ENCODE peak calls at places on chromosomes 11 and 22, in nine cellular contexts. One of them, this sample, is unnamed.
A peak's percentile ranks its signal among the peaks of the same experiment; 100 is the strongest.

GRCh38 chr22:35154937-35155387 is 89.0 kb downstream of the ISX start:
- DNase-seq in amniotic stem cell: peak; percentile 35
- DNase-seq in stimulated activated CD8-positive, alpha-beta memory T cell treated with anti-CD3 and anti-CD28 coated beads, Interleukin-15, amount 100 ng/mL, for 1 hour: no peak
- DNase-seq in kidney: no peak
- DNase-seq in activated naive CD8-positive, alpha-beta T cell treated with anti-CD3 and anti-CD28 coated beads for 36 hours: peak; percentile 14
- DNase-seq in progenitor cell of endocrine pancreas: peak; percentile 57
- DNase-seq in brain microvascular endothelial cell: peak; percentile 49
- DNase-seq in HCT116: peak; percentile 57
- DNase-seq in HTR-8/SVneo: peak; percentile 48
- DNase-seq in this sample: peak; percentile 7

GRCh38 chr11:69903206-69903605 is 84.0 kb upstream of the FGF3 start:
- DNase-seq in amniotic stem cell: no peak
- DNase-seq in stimulated activated CD8-positive, alpha-beta memory T cell treated with anti-CD3 and anti-CD28 coated beads, Interleukin-15, amount 100 ng/mL, for 1 hour: no peak
- DNase-seq in HCT116: no peak
- DNase-seq in kidney: peak; percentile 37
- DNase-seq in HTR-8/SVneo: no peak
- DNase-seq in activated naive CD8-positive, alpha-beta T cell treated with anti-CD3 and anti-CD28 coated beads for 36 hours: no peak
- DNase-seq in progenitor cell of endocrine pancreas: no peak
- DNase-seq in brain microvascular endothelial cell: no peak
- DNase-seq in this sample: no peak

GRCh38 chr11:85698195-85698594 is 12.2 kb upstream of the CCDC89 start:
- DNase-seq in kidney: no peak
- DNase-seq in brain microvascular endothelial cell: no peak
- DNase-seq in activated naive CD8-positive, alpha-beta T cell treated with anti-CD3 and anti-CD28 coated beads for 36 hours: no peak
- DNase-seq in progenitor cell of endocrine pancreas: no peak
- DNase-seq in amniotic stem cell: no peak
- DNase-seq in stimulated activated CD8-positive, alpha-beta memory T cell treated with anti-CD3 and anti-CD28 coated beads, Interleukin-15, amount 100 ng/mL, for 1 hour: no peak
- DNase-seq in HTR-8/SVneo: no peak
- DNase-seq in HCT116: no peak
- DNase-seq in this sample: no peak

GRCh38 chr11:69654660-69655478 is 13.9 kb downstream of the CCND1 start:
- DNase-seq in brain microvascular endothelial cell: no peak
- DNase-seq in stimulated activated CD8-positive, alpha-beta memory T cell treated with anti-CD3 and anti-CD28 coated beads, Interleukin-15, amount 100 ng/mL, for 1 hour: no peak
- DNase-seq in activated naive CD8-positive, alpha-beta T cell treated with anti-CD3 and anti-CD28 coated beads for 36 hours: no peak
- DNase-seq in amniotic stem cell: no peak
- DNase-seq in progenitor cell of endocrine pancreas: no peak
- DNase-seq in HCT116: no peak
- DNase-seq in kidney: peak; percentile 75
- DNase-seq in HTR-8/SVneo: no peak
- DNase-seq in this sample: no peak

GRCh38 chr11:35641206-35641885 is 21.2 kb upstream of the TRIM44 start:
- DNase-seq in brain microvascular endothelial cell: no peak
- DNase-seq in activated naive CD8-positive, alpha-beta T cell treated with anti-CD3 and anti-CD28 coated beads for 36 hours: no peak
- DNase-seq in kidney: no peak
- DNase-seq in HTR-8/SVneo: no peak
- DNase-seq in stimulated activated CD8-positive, alpha-beta memory T cell treated with anti-CD3 and anti-CD28 coated beads, Interleukin-15, amount 100 ng/mL, for 1 hour: no peak
- DNase-seq in amniotic stem cell: no peak
- DNase-seq in HCT116: no peak
- DNase-seq in progenitor cell of endocrine pancreas: no peak
- DNase-seq in this sample: peak; percentile 55

GRCh38 chr22:33635766-33636165 is 284.5 kb downstream of the LARGE1 start:
- DNase-seq in kidney: no peak
- DNase-seq in HCT116: no peak
- DNase-seq in stimulated activated CD8-positive, alpha-beta memory T cell treated with anti-CD3 and anti-CD28 coated beads, Interleukin-15, amount 100 ng/mL, for 1 hour: no peak
- DNase-seq in progenitor cell of endocrine pancreas: no peak
- DNase-seq in HTR-8/SVneo: no peak
- DNase-seq in brain microvascular endothelial cell: no peak
- DNase-seq in amniotic stem cell: no peak
- DNase-seq in activated naive CD8-positive, alpha-beta T cell treated with anti-CD3 and anti-CD28 coated beads for 36 hours: no peak
- DNase-seq in this sample: no peak

GRCh38 chr22:28978158-28978557 is 83.5 kb downstream of the C22orf31 start:
- DNase-seq in progenitor cell of endocrine pancreas: no peak
- DNase-seq in stimulated activated CD8-positive, alpha-beta memory T cell treated with anti-CD3 and anti-CD28 coated beads, Interleukin-15, amount 100 ng/mL, for 1 hour: no peak
- DNase-seq in HCT116: peak; percentile 40
- DNase-seq in activated naive CD8-positive, alpha-beta T cell treated with anti-CD3 and anti-CD28 coated beads for 36 hours: no peak
- DNase-seq in amniotic stem cell: no peak
- DNase-seq in HTR-8/SVneo: no peak
- DNase-seq in brain microvascular endothelial cell: peak; percentile 49
- DNase-seq in kidney: no peak
- DNase-seq in this sample: no peak

GRCh38 chr22:49207008-49207775 is 620.5 kb downstream of the BRD1 start:
- DNase-seq in activated naive CD8-positive, alpha-beta T cell treated with anti-CD3 and anti-CD28 coated beads for 36 hours: no peak
- DNase-seq in kidney: peak; percentile 39
- DNase-seq in brain microvascular endothelial cell: no peak
- DNase-seq in progenitor cell of endocrine pancreas: no peak
- DNase-seq in HTR-8/SVneo: no peak
- DNase-seq in HCT116: no peak
- DNase-seq in amniotic stem cell: no peak
- DNase-seq in stimulated activated CD8-positive, alpha-beta memory T cell treated with anti-CD3 and anti-CD28 coated beads, Interleukin-15, amount 100 ng/mL, for 1 hour: no peak
- DNase-seq in this sample: no peak

GRCh38 chr11:119782673-119783072 is 53.7 kb upstream of the NECTIN1 start:
- DNase-seq in activated naive CD8-positive, alpha-beta T cell treated with anti-CD3 and anti-CD28 coated beads for 36 hours: no peak
- DNase-seq in progenitor cell of endocrine pancreas: no peak
- DNase-seq in kidney: peak; percentile 30
- DNase-seq in stimulated activated CD8-positive, alpha-beta memory T cell treated with anti-CD3 and anti-CD28 coated beads, Interleukin-15, amount 100 ng/mL, for 1 hour: no peak
- DNase-seq in amniotic stem cell: no peak
- DNase-seq in brain microvascular endothelial cell: peak; percentile 60
- DNase-seq in HCT116: no peak
- DNase-seq in HTR-8/SVneo: no peak
- DNase-seq in this sample: no peak

GRCh38 chr11:19398772-19399542 is 158.2 kb upstream of the E2F8 start:
- DNase-seq in amniotic stem cell: no peak
- DNase-seq in stimulated activated CD8-positive, alpha-beta memory T cell treated with anti-CD3 and anti-CD28 coated beads, Interleukin-15, amount 100 ng/mL, for 1 hour: no peak
- DNase-seq in brain microvascular endothelial cell: peak; percentile 45
- DNase-seq in HTR-8/SVneo: peak; percentile 23
- DNase-seq in progenitor cell of endocrine pancreas: no peak
- DNase-seq in activated naive CD8-positive, alpha-beta T cell treated with anti-CD3 and anti-CD28 coated beads for 36 hours: no peak
- DNase-seq in kidney: peak; percentile 89
- DNase-seq in HCT116: no peak
- DNase-seq in this sample: no peak

GRCh38 chr11:78138694-78139421 is 568 bp downstream of the ALG8 start:
- DNase-seq in amniotic stem cell: no peak
- DNase-seq in brain microvascular endothelial cell: peak; percentile 28
- DNase-seq in stimulated activated CD8-positive, alpha-beta memory T cell treated with anti-CD3 and anti-CD28 coated beads, Interleukin-15, amount 100 ng/mL, for 1 hour: no peak
- DNase-seq in kidney: no peak
- DNase-seq in HTR-8/SVneo: peak; percentile 27
- DNase-seq in HCT116: peak; percentile 4
- DNase-seq in progenitor cell of endocrine pancreas: no peak
- DNase-seq in activated naive CD8-positive, alpha-beta T cell treated with anti-CD3 and anti-CD28 coated beads for 36 hours: peak; percentile 36
- DNase-seq in this sample: no peak

GRCh38 chr22:24187731-24188644 is 6.7 kb downstream of the SUSD2 start:
- DNase-seq in amniotic stem cell: no peak
- DNase-seq in HTR-8/SVneo: no peak
- DNase-seq in HCT116: no peak
- DNase-seq in activated naive CD8-positive, alpha-beta T cell treated with anti-CD3 and anti-CD28 coated beads for 36 hours: no peak
- DNase-seq in kidney: peak; percentile 72
- DNase-seq in progenitor cell of endocrine pancreas: no peak
- DNase-seq in stimulated activated CD8-positive, alpha-beta memory T cell treated with anti-CD3 and anti-CD28 coated beads, Interleukin-15, amount 100 ng/mL, for 1 hour: no peak
- DNase-seq in brain microvascular endothelial cell: no peak
- DNase-seq in this sample: no peak

GRCh38 chr11:132337819-132338416 is 967.5 kb downstream of the NTM start:
- DNase-seq in amniotic stem cell: no peak
- DNase-seq in stimulated activated CD8-positive, alpha-beta memory T cell treated with anti-CD3 and anti-CD28 coated beads, Interleukin-15, amount 100 ng/mL, for 1 hour: no peak
- DNase-seq in kidney: no peak
- DNase-seq in HCT116: no peak
- DNase-seq in HTR-8/SVneo: no peak
- DNase-seq in activated naive CD8-positive, alpha-beta T cell treated with anti-CD3 and anti-CD28 coated beads for 36 hours: no peak
- DNase-seq in brain microvascular endothelial cell: no peak
- DNase-seq in progenitor cell of endocrine pancreas: no peak
- DNase-seq in this sample: no peak

GRCh38 chr11:61805146-61805545 is 11.7 kb downstream of the FADS1 start:
- DNase-seq in HCT116: no peak
- DNase-seq in activated naive CD8-positive, alpha-beta T cell treated with anti-CD3 and anti-CD28 coated beads for 36 hours: no peak
- DNase-seq in HTR-8/SVneo: no peak
- DNase-seq in amniotic stem cell: no peak
- DNase-seq in stimulated activated CD8-positive, alpha-beta memory T cell treated with anti-CD3 and anti-CD28 coated beads, Interleukin-15, amount 100 ng/mL, for 1 hour: no peak
- DNase-seq in kidney: no peak
- DNase-seq in brain microvascular endothelial cell: no peak
- DNase-seq in progenitor cell of endocrine pancreas: no peak
- DNase-seq in this sample: no peak